ENCODE peak calls at places on chromosomes 1 and 21, in five cellular contexts. L, Y, I, X and N are unnamed samples.
A peak's percentile ranks its signal among the peaks of the same experiment; 100 is the strongest.

GRCh38 chr1:113388621-113389355 is 1.5 kb upstream of the MAGI3 start:
- DNase-seq in I (no peak), X (no peak), L (peak; percentile 71), Y (no peak), N (no peak)

GRCh38 chr1:53526451-53527101 is 67.4 kb downstream of the DMRTB1 start:
- DNase-seq in I (no peak), X (peak; percentile 27), Y (no peak), L (no peak), N (peak; percentile 38)

GRCh38 chr1:93552751-93553455 is 105.0 kb downstream of the FNBP1L start:
- DNase-seq in I (no peak), L (no peak), X (no peak), Y (no peak), N (no peak)

GRCh38 chr1:98651116-98651625 is 10.3 kb upstream of the SNX7 start:
- DNase-seq in L (peak; percentile 31), Y (no peak), I (no peak), X (no peak), N (no peak)

GRCh38 chr1:7585216-7585907 is 185.7 kb upstream of the VAMP3 start:
- DNase-seq in Y (no peak), L (no peak), I (no peak), X (no peak), N (no peak)

GRCh38 chr21:35399002-35399401 is 349.9 kb upstream of the RUNX1 start:
- DNase-seq in I (no peak), Y (no peak), L (no peak), X (no peak), N (no peak)

GRCh38 chr1:150513275-150513885 is 2.2 kb upstream of the FALEC start:
- DNase-seq in I (no peak), L (peak; percentile 22), Y (no peak), X (no peak), N (no peak)

GRCh38 chr1:156707486-156708244 is 2.3 kb upstream of the CRABP2 start:
- DNase-seq in I (no peak), L (no peak), X (peak; percentile 42), Y (no peak), N (no peak)

GRCh38 chr1:169119405-169119804 is 12.9 kb downstream of the ATP1B1 start:
- DNase-seq in Y (no peak), X (no peak), I (no peak), L (no peak), N (no peak)

GRCh38 chr1:67052741-67053534 is 1.0 kb downstream of the SLC35D1 start:
- DNase-seq in L (peak; percentile 74), X (no peak), I (peak; percentile 33), Y (no peak), N (no peak)

GRCh38 chr1:115980998-115981993 is 5.0 kb downstream of the SLC22A15 start:
- DNase-seq in L (peak; percentile 58), X (peak; percentile 20), Y (no peak), I (no peak), N (no peak)

GRCh38 chr1:180145446-180145845 is 9.2 kb upstream of the QSOX1 start:
- DNase-seq in X (no peak), L (no peak), I (no peak), Y (no peak), N (no peak)

GRCh38 chr1:29547300-29547699 is 311.0 kb downstream of the PTPRU start:
- DNase-seq in Y (no peak), I (no peak), X (no peak), L (no peak), N (no peak)

GRCh38 chr1:181103404-181103803 is 14.9 kb downstream of the IER5 start:
- DNase-seq in L (no peak), X (no peak), Y (no peak), I (no peak), N (no peak)

GRCh38 chr1:208139434-208140086 is 104.6 kb downstream of the PLXNA2 start:
- DNase-seq in Y (no peak), X (no peak), L (no peak), I (no peak), N (no peak)

GRCh38 chr1:183304466-183305122 is 113.6 kb downstream of the NMNAT2 start:
- DNase-seq in L (peak; percentile 66), Y (no peak), X (no peak), I (no peak), N (no peak)

GRCh38 chr1:39425634-39426033 is 65.8 kb upstream of the BMP8A start:
- DNase-seq in I (no peak), Y (no peak), X (no peak), L (no peak), N (no peak)